ENCODE peak calls at places on chromosome 3, in ten cellular contexts. One of them, this sample, is unnamed.

GRCh38 chr3:173191611-173192010 is 50.6 kb upstream of the SPATA16 start:
- DNase-seq in CD4-positive, alpha-beta T cell: no peak
- DNase-seq in psoas muscle: no peak
- DNase-seq in sigmoid colon: no peak
- DNase-seq in tibial artery: no peak
- DNase-seq in CD8-positive, alpha-beta T cell: no peak
- DNase-seq in CD4-positive, CD25-positive, alpha-beta regulatory T cell: no peak
- DNase-seq in thoracic aorta: no peak
- DNase-seq in adrenal gland: no peak
- DNase-seq in colonic mucosa: no peak
- DNase-seq in this sample: no peak

GRCh38 chr3:155554777-155555445 is 190.0 kb downstream of the PLCH1 start:
- DNase-seq in CD4-positive, alpha-beta T cell: no peak
- DNase-seq in psoas muscle: no peak
- DNase-seq in sigmoid colon: no peak
- DNase-seq in tibial artery: no peak
- DNase-seq in CD8-positive, alpha-beta T cell: no peak
- DNase-seq in CD4-positive, CD25-positive, alpha-beta regulatory T cell: no peak
- DNase-seq in thoracic aorta: no peak
- DNase-seq in adrenal gland: no peak
- DNase-seq in colonic mucosa: no peak
- DNase-seq in this sample: no peak

GRCh38 chr3:73868688-73869315 is 244.1 kb upstream of the PDZRN3 start:
- DNase-seq in CD4-positive, alpha-beta T cell: no peak
- DNase-seq in psoas muscle: no peak
- DNase-seq in sigmoid colon: no peak
- DNase-seq in tibial artery: no peak
- DNase-seq in CD8-positive, alpha-beta T cell: no peak
- DNase-seq in CD4-positive, CD25-positive, alpha-beta regulatory T cell: no peak
- DNase-seq in thoracic aorta: no peak
- DNase-seq in adrenal gland: peak; percentile 23
- DNase-seq in colonic mucosa: peak; percentile 40
- DNase-seq in this sample: peak; percentile 24

GRCh38 chr3:62097121-62097520 is 276.2 kb downstream of the FEZF2 start:
- DNase-seq in CD4-positive, alpha-beta T cell: no peak
- DNase-seq in psoas muscle: no peak
- DNase-seq in sigmoid colon: peak; percentile 67
- DNase-seq in tibial artery: peak; percentile 63
- DNase-seq in CD8-positive, alpha-beta T cell: no peak
- DNase-seq in CD4-positive, CD25-positive, alpha-beta regulatory T cell: no peak
- DNase-seq in thoracic aorta: no peak
- DNase-seq in adrenal gland: no peak
- DNase-seq in colonic mucosa: no peak
- DNase-seq in this sample: no peak

GRCh38 chr3:155190686-155191085 is 102.8 kb downstream of the STRIT1 start:
- DNase-seq in CD4-positive, alpha-beta T cell: no peak
- DNase-seq in psoas muscle: no peak
- DNase-seq in sigmoid colon: no peak
- DNase-seq in tibial artery: no peak
- DNase-seq in CD8-positive, alpha-beta T cell: no peak
- DNase-seq in CD4-positive, CD25-positive, alpha-beta regulatory T cell: no peak
- DNase-seq in thoracic aorta: no peak
- DNase-seq in adrenal gland: no peak
- DNase-seq in colonic mucosa: no peak
- DNase-seq in this sample: no peak

GRCh38 chr3:62376187-62376720 is 2.9 kb upstream of the FEZF2 start:
- DNase-seq in CD4-positive, alpha-beta T cell: no peak
- DNase-seq in psoas muscle: no peak
- DNase-seq in sigmoid colon: no peak
- DNase-seq in tibial artery: no peak
- DNase-seq in CD8-positive, alpha-beta T cell: no peak
- DNase-seq in CD4-positive, CD25-positive, alpha-beta regulatory T cell: no peak
- DNase-seq in thoracic aorta: no peak
- DNase-seq in adrenal gland: no peak
- DNase-seq in colonic mucosa: no peak
- DNase-seq in this sample: no peak

GRCh38 chr3:195182470-195182795 is 88.5 kb downstream of the XXYLT1 start:
- DNase-seq in CD4-positive, alpha-beta T cell: no peak
- DNase-seq in psoas muscle: no peak
- DNase-seq in sigmoid colon: peak; percentile 69
- DNase-seq in tibial artery: no peak
- DNase-seq in CD8-positive, alpha-beta T cell: no peak
- DNase-seq in CD4-positive, CD25-positive, alpha-beta regulatory T cell: no peak
- DNase-seq in thoracic aorta: no peak
- DNase-seq in adrenal gland: no peak
- DNase-seq in colonic mucosa: no peak
- DNase-seq in this sample: no peak

GRCh38 chr3:37347941-37348340 is 173.6 kb upstream of the LRRFIP2 start:
- DNase-seq in CD4-positive, alpha-beta T cell: no peak
- DNase-seq in psoas muscle: no peak
- DNase-seq in sigmoid colon: no peak
- DNase-seq in tibial artery: no peak
- DNase-seq in CD8-positive, alpha-beta T cell: no peak
- DNase-seq in CD4-positive, CD25-positive, alpha-beta regulatory T cell: no peak
- DNase-seq in thoracic aorta: no peak
- DNase-seq in adrenal gland: no peak
- DNase-seq in colonic mucosa: no peak
- DNase-seq in this sample: no peak

GRCh38 chr3:56930706-56931105 is 129.0 kb upstream of the ARHGEF3 start:
- DNase-seq in CD4-positive, alpha-beta T cell: no peak
- DNase-seq in psoas muscle: no peak
- DNase-seq in sigmoid colon: no peak
- DNase-seq in tibial artery: no peak
- DNase-seq in CD8-positive, alpha-beta T cell: no peak
- DNase-seq in CD4-positive, CD25-positive, alpha-beta regulatory T cell: no peak
- DNase-seq in thoracic aorta: no peak
- DNase-seq in adrenal gland: no peak
- DNase-seq in colonic mucosa: no peak
- DNase-seq in this sample: no peak

GRCh38 chr3:195068481-195069080 is 202.4 kb downstream of the XXYLT1 start:
- DNase-seq in CD4-positive, alpha-beta T cell: no peak
- DNase-seq in psoas muscle: no peak
- DNase-seq in sigmoid colon: no peak
- DNase-seq in tibial artery: peak; percentile 13
- DNase-seq in CD8-positive, alpha-beta T cell: no peak
- DNase-seq in CD4-positive, CD25-positive, alpha-beta regulatory T cell: no peak
- DNase-seq in thoracic aorta: no peak
- DNase-seq in adrenal gland: no peak
- DNase-seq in colonic mucosa: no peak
- DNase-seq in this sample: no peak

GRCh38 chr3:55189359-55189801 is 261.5 kb upstream of the LRTM1 start:
- DNase-seq in CD4-positive, alpha-beta T cell: no peak
- DNase-seq in psoas muscle: no peak
- DNase-seq in sigmoid colon: no peak
- DNase-seq in tibial artery: no peak
- DNase-seq in CD8-positive, alpha-beta T cell: no peak
- DNase-seq in CD4-positive, CD25-positive, alpha-beta regulatory T cell: no peak
- DNase-seq in thoracic aorta: no peak
- DNase-seq in adrenal gland: no peak
- DNase-seq in colonic mucosa: no peak
- DNase-seq in this sample: no peak

GRCh38 chr3:170730071-170730812 is 139.8 kb downstream of the RPL22L1 start:
- DNase-seq in CD4-positive, alpha-beta T cell: no peak
- DNase-seq in psoas muscle: no peak
- DNase-seq in sigmoid colon: no peak
- DNase-seq in tibial artery: no peak
- DNase-seq in CD8-positive, alpha-beta T cell: no peak
- DNase-seq in CD4-positive, CD25-positive, alpha-beta regulatory T cell: no peak
- DNase-seq in thoracic aorta: no peak
- DNase-seq in adrenal gland: no peak
- DNase-seq in colonic mucosa: no peak
- DNase-seq in this sample: no peak

DNA sequence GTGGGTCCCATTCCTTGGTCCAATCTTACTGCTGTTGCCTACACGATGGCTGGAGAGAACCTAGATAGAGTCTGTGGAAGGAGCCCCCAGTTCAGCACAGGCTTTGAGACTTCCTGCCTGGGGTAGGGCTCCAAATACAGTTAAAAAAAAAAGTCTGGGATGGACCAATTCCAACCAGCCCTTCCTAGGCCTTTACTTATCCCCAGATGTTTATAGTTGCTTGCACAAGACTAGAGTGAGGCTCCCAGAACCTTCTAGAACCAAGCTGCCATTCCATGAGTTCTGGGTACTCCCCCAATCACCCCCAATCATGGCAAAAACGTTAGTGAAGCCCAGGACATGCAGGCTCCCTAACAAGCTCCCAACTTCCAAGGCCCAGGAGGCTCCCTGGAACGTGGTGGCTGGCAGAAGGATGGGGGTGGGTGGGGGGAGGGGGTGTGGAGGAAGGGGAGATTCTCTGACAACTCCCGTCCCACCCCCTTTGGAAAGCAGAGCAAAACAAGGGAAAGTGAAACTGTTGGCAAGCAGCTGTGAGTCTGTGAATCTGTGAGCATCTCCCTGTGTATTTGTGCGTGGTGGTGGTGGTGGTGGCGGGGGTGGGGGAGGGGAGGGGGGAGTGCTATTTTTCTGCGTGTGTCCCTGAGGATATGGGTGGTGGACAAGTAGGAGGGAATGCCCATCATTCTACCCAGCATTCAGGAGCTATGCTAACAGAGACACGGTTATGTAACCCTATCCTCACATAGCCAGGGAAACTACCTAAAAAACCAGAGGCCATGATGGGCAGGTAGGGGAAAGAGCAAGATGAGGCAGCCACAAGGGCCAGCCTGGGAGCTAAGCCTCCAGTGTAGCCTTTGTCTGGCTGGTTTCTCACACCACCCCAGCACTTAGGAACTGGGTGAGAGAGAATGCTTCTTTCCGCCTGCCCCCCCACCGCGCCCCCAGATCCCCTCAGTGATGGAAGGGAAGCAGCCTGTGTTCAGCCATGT is 2.0 kb downstream of the MST1R start:
- DNase-seq in CD4-positive, alpha-beta T cell: no peak
- DNase-seq in psoas muscle: no peak
- DNase-seq in sigmoid colon: no peak
- DNase-seq in tibial artery: no peak
- DNase-seq in CD8-positive, alpha-beta T cell: no peak
- DNase-seq in CD4-positive, CD25-positive, alpha-beta regulatory T cell: no peak
- DNase-seq in thoracic aorta: no peak
- DNase-seq in adrenal gland: no peak
- DNase-seq in colonic mucosa: peak; percentile 29
- DNase-seq in this sample: no peak
- H3K27ac ChIP-seq in CD4-positive, alpha-beta T cell: no peak overlapping the region
- H3K27ac ChIP-seq in psoas muscle: peak overlapping the region; percentile 10
- H3K27ac ChIP-seq in sigmoid colon: peak overlapping the region; percentile 14
- H3K27ac ChIP-seq in tibial artery: peak overlapping the region; percentile 9
- H3K27ac ChIP-seq in CD8-positive, alpha-beta T cell: no peak overlapping the region
- H3K27ac ChIP-seq in CD4-positive, CD25-positive, alpha-beta regulatory T cell: no peak overlapping the region
- H3K27ac ChIP-seq in thoracic aorta: peak overlapping the region; percentile 11
- H3K27ac ChIP-seq in adrenal gland: no peak overlapping the region
- H3K27ac ChIP-seq in colonic mucosa: peak overlapping the region; percentile 90
- H3K27ac ChIP-seq in this sample: no peak overlapping the region

GRCh38 chr3:113499081-113499480 is 15.9 kb downstream of the SPICE1 start:
- DNase-seq in CD4-positive, alpha-beta T cell: no peak
- DNase-seq in psoas muscle: no peak
- DNase-seq in sigmoid colon: no peak
- DNase-seq in tibial artery: no peak
- DNase-seq in CD8-positive, alpha-beta T cell: no peak
- DNase-seq in CD4-positive, CD25-positive, alpha-beta regulatory T cell: no peak
- DNase-seq in thoracic aorta: no peak
- DNase-seq in adrenal gland: no peak
- DNase-seq in colonic mucosa: no peak
- DNase-seq in this sample: no peak
- H3K27ac ChIP-seq in CD4-positive, alpha-beta T cell: no peak overlapping the region
- H3K27ac ChIP-seq in psoas muscle: no peak overlapping the region
- H3K27ac ChIP-seq in sigmoid colon: no peak overlapping the region
- H3K27ac ChIP-seq in tibial artery: no peak overlapping the region
- H3K27ac ChIP-seq in CD8-positive, alpha-beta T cell: no peak overlapping the region
- H3K27ac ChIP-seq in CD4-positive, CD25-positive, alpha-beta regulatory T cell: no peak overlapping the region
- H3K27ac ChIP-seq in thoracic aorta: no peak overlapping the region
- H3K27ac ChIP-seq in adrenal gland: no peak overlapping the region
- H3K27ac ChIP-seq in colonic mucosa: no peak overlapping the region
- H3K27ac ChIP-seq in this sample: no peak overlapping the region

GRCh38 chr3:187748050-187748481 is 2.8 kb upstream of the BCL6 start:
- DNase-seq in CD4-positive, alpha-beta T cell: peak; percentile 86
- DNase-seq in psoas muscle: peak; percentile 92
- DNase-seq in sigmoid colon: peak; percentile 96
- DNase-seq in tibial artery: peak; percentile 96
- DNase-seq in CD8-positive, alpha-beta T cell: peak; percentile 77
- DNase-seq in CD4-positive, CD25-positive, alpha-beta regulatory T cell: peak; percentile 71
- DNase-seq in thoracic aorta: peak; percentile 85
- DNase-seq in adrenal gland: peak; percentile 86
- DNase-seq in colonic mucosa: peak; percentile 97
- DNase-seq in this sample: peak; percentile 65
- H3K27ac ChIP-seq in CD4-positive, alpha-beta T cell: no peak overlapping the region
- H3K27ac ChIP-seq in psoas muscle: peak overlapping the region; percentile 100
- H3K27ac ChIP-seq in sigmoid colon: peak overlapping the region; percentile 95
- H3K27ac ChIP-seq in tibial artery: peak overlapping the region; percentile 93
- H3K27ac ChIP-seq in CD8-positive, alpha-beta T cell: no peak overlapping the region
- H3K27ac ChIP-seq in CD4-positive, CD25-positive, alpha-beta regulatory T cell: peak overlapping the region; percentile 11
- H3K27ac ChIP-seq in thoracic aorta: peak overlapping the region; percentile 21
- H3K27ac ChIP-seq in adrenal gland: peak overlapping the region; percentile 99
- H3K27ac ChIP-seq in colonic mucosa: no peak overlapping the region
- H3K27ac ChIP-seq in this sample: peak overlapping the region; percentile 99

GRCh38 chr3:128999104-128999503 is 2.0 kb upstream of the EFCC1 start:
- DNase-seq in CD4-positive, alpha-beta T cell: no peak
- DNase-seq in psoas muscle: no peak
- DNase-seq in sigmoid colon: no peak
- DNase-seq in tibial artery: no peak
- DNase-seq in CD8-positive, alpha-beta T cell: no peak
- DNase-seq in CD4-positive, CD25-positive, alpha-beta regulatory T cell: no peak
- DNase-seq in thoracic aorta: no peak
- DNase-seq in adrenal gland: no peak
- DNase-seq in colonic mucosa: no peak
- DNase-seq in this sample: no peak

GRCh38 chr3:129002573-129003569 is 1.8 kb downstream of the EFCC1 start:
- DNase-seq in CD4-positive, alpha-beta T cell: no peak
- DNase-seq in psoas muscle: no peak
- DNase-seq in sigmoid colon: no peak
- DNase-seq in tibial artery: no peak
- DNase-seq in CD8-positive, alpha-beta T cell: no peak
- DNase-seq in CD4-positive, CD25-positive, alpha-beta regulatory T cell: no peak
- DNase-seq in thoracic aorta: no peak
- DNase-seq in adrenal gland: no peak
- DNase-seq in colonic mucosa: no peak
- DNase-seq in this sample: no peak

GRCh38 chr3:129001101-129001816 is at the start of gene EFCC1:
- DNase-seq in CD4-positive, alpha-beta T cell: no peak
- DNase-seq in psoas muscle: peak; percentile 77
- DNase-seq in sigmoid colon: peak; percentile 90
- DNase-seq in tibial artery: peak; percentile 48
- DNase-seq in CD8-positive, alpha-beta T cell: no peak
- DNase-seq in CD4-positive, CD25-positive, alpha-beta regulatory T cell: no peak
- DNase-seq in thoracic aorta: no peak
- DNase-seq in adrenal gland: no peak
- DNase-seq in colonic mucosa: peak; percentile 62
- DNase-seq in this sample: peak; percentile 40

GRCh38 chr3:129001817-129002572 is 891 bp downstream of the EFCC1 start:
- DNase-seq in CD4-positive, alpha-beta T cell: no peak
- DNase-seq in psoas muscle: no peak
- DNase-seq in sigmoid colon: peak; percentile 60
- DNase-seq in tibial artery: no peak
- DNase-seq in CD8-positive, alpha-beta T cell: no peak
- DNase-seq in CD4-positive, CD25-positive, alpha-beta regulatory T cell: no peak
- DNase-seq in thoracic aorta: no peak
- DNase-seq in adrenal gland: no peak
- DNase-seq in colonic mucosa: no peak
- DNase-seq in this sample: no peak

DNA sequence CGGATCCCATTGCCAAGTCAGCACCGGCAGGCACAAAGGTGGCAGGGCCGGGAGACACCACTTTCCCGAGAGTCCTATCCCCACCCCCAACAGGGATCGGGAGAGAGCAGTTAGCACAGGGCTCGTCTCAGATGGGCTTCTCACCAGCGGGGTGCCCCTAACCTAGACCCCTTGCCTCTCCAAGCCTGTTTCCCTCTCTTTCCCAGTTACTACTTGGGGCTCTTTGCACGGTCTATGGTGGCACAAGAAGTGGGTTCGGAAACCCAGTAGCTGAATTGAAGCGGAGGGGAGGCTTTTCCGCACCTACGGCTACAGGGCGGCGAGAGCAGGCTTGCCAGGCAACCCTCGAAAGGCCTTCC is 383 bp upstream of the EFCC1 start:
- DNase-seq in CD4-positive, alpha-beta T cell: no peak
- DNase-seq in psoas muscle: no peak
- DNase-seq in sigmoid colon: peak; percentile 62
- DNase-seq in tibial artery: no peak
- DNase-seq in CD8-positive, alpha-beta T cell: no peak
- DNase-seq in CD4-positive, CD25-positive, alpha-beta regulatory T cell: no peak
- DNase-seq in thoracic aorta: no peak
- DNase-seq in adrenal gland: no peak
- DNase-seq in colonic mucosa: no peak
- DNase-seq in this sample: no peak
- H3K27ac ChIP-seq in CD4-positive, alpha-beta T cell: no peak overlapping the region
- H3K27ac ChIP-seq in psoas muscle: peak overlapping the region; percentile 50
- H3K27ac ChIP-seq in sigmoid colon: peak overlapping the region; percentile 71
- H3K27ac ChIP-seq in tibial artery: no peak overlapping the region
- H3K27ac ChIP-seq in CD8-positive, alpha-beta T cell: no peak overlapping the region
- H3K27ac ChIP-seq in CD4-positive, CD25-positive, alpha-beta regulatory T cell: no peak overlapping the region
- H3K27ac ChIP-seq in thoracic aorta: no peak overlapping the region
- H3K27ac ChIP-seq in adrenal gland: no peak overlapping the region
- H3K27ac ChIP-seq in colonic mucosa: peak overlapping the region; percentile 53
- H3K27ac ChIP-seq in this sample: no peak overlapping the region